ENCODE peak calls at places on chromosomes 6 and 20, in ten cellular contexts. C is thoracic aorta, Q is OCI-LY7, V is left ventricle myocardium inferior, T is H9, O is HCT116, J is GM12878, B is kidney, Z is colonic mucosa, U is tibial artery. D is an unnamed sample. For H3K4me1, the result is how much of the 10 kb centered on the place peaks cover.

GRCh38 chr20:38460040-38460623 is 12.5 kb upstream of the RALGAPB start:
- DNase-seq in C (no peak), Q (no peak), V (no peak), T (no peak), O (peak), J (no peak), B (no peak), Z (peak), U (no peak), D (peak)

GRCh38 chr6:14141531-14141930 is 24.0 kb downstream of the CD83 start:
- DNase-seq in C (no peak), Q (no peak), V (no peak), T (no peak), O (no peak), J (no peak), B (no peak), Z (no peak), U (no peak), D (no peak)

GRCh38 chr6:134249759-134250602 is 67.9 kb downstream of the SGK1 start:
- DNase-seq in C (no peak), Q (no peak), V (no peak), T (no peak), O (no peak), J (no peak), B (no peak), Z (no peak), U (no peak), D (no peak)

GRCh38 chr6:11428895-11429294 is 108.7 kb upstream of the TMEM170B start:
- DNase-seq in C (no peak), Q (peak), V (no peak), T (no peak), O (no peak), J (peak), B (no peak), Z (no peak), U (no peak), D (peak)

GRCh38 chr6:146154197-146154596 is 125.3 kb downstream of the GRM1 start:
- DNase-seq in C (no peak), Q (no peak), V (no peak), T (peak), O (no peak), J (no peak), B (no peak), Z (no peak), U (no peak), D (no peak)

GRCh38 chr20:50496773-50497375 is 13.3 kb upstream of the PTPN1 start:
- DNase-seq in C (no peak), Q (no peak), V (no peak), T (no peak), O (no peak), J (no peak), B (no peak), Z (no peak), U (no peak), D (peak)

GRCh38 chr6:11604215-11604614 is 66.7 kb downstream of the TMEM170B start:
- DNase-seq in C (no peak), Q (no peak), V (no peak), T (no peak), O (no peak), J (no peak), B (no peak), Z (no peak), U (no peak), D (no peak)

GRCh38 chr6:107244742-107245470 is 129.6 kb upstream of the BEND3 start:
- DNase-seq in C (no peak), Q (no peak), V (no peak), T (no peak), O (no peak), J (no peak), B (no peak), Z (no peak), U (no peak), D (no peak)

GRCh38 chr6:159608961-159609673 is 83.9 kb downstream of the SOD2 start:
- DNase-seq in C (no peak), Q (peak), V (no peak), T (peak), O (peak), J (no peak), B (no peak), Z (no peak), U (no peak), D (no peak)

GRCh38 chr20:8067082-8067481 is 47.5 kb upstream of the TMX4 start:
- DNase-seq in C (no peak), Q (no peak), V (no peak), T (no peak), O (no peak), J (no peak), B (no peak), Z (no peak), U (no peak), D (no peak)

GRCh38 chr6:132410840-132411239 is 9.6 kb upstream of the MOXD1 start:
- DNase-seq in C (no peak), Q (no peak), V (no peak), T (no peak), O (no peak), J (no peak), B (no peak), Z (no peak), U (no peak), D (no peak)

GRCh38 chr6:7996538-7997225 is 67.5 kb downstream of the BLOC1S5 start:
- DNase-seq in C (no peak), Q (no peak), V (no peak), T (no peak), O (no peak), J (no peak), B (no peak), Z (no peak), U (no peak), D (no peak)

GRCh38 chr6:444653-445275 is 53.2 kb downstream of the IRF4 start:
- DNase-seq in C (no peak), Q (no peak), V (no peak), T (peak), O (no peak), J (no peak), B (no peak), Z (no peak), U (peak), D (no peak)

GRCh38 chr6:42045538-42046460 is 4.5 kb upstream of the TAF8 start:
- DNase-seq in C (peak), Q (peak), V (peak), T (peak), O (peak), J (peak), B (peak), Z (peak), U (peak), D (peak)

DNA sequence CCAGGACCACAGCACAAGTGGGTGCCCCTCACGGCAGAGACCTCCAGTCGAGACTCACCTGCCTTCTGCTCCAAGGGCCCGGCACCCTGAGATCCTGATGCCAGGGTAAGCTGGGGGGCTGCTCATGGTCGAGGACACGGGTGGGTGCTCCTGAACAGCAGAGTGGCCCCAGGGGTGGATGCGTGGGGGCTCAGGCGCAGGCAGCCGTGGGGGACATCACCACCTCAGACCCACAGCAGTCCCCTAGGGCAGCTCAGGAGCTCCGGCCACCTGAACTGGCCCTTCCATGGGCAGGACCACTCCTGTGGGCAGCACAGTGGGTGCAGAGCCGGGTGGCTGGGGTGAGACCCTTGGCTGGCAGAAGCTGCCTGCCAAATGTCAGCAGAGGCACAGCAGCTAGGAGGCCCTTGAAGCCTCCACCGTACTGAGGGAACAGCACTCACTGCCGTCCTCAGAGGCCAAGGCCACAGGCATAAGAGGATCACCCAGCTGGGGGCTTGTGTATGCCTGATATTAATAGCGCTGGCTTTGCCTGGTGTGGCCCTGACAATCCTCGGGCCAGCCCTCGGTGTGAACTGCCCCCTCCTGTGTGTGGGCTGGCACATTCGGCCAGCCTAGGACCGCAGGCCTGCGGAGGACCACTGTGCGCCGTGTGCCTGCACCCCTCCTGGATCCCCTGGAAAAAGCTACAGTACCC is 5.4 kb downstream of the UCKL1 start:
- DNase-seq in C (no peak), Q (no peak), V (peak), T (no peak), O (no peak), J (no peak), B (peak), Z (no peak), U (no peak), D (no peak)
- H3K4me1 ChIP-seq in C (under half), Q (under half), V (half or more), T (under half), O (under half), J (under half), B (half or more), Z (under half), U (half or more), D (under half)

GRCh38 chr6:34359438-34360158 is 32.9 kb downstream of the NUDT3 start:
- DNase-seq in C (no peak), Q (no peak), V (no peak), T (no peak), O (no peak), J (no peak), B (no peak), Z (no peak), U (no peak), D (no peak)
- H3K4me1 ChIP-seq in C (under half), Q (under half), V (half or more), T (under half), O (under half), J (under half), B (under half), Z (under half), U (under half), D (under half)

GRCh38 chr6:163435013-163435412 is 20.5 kb downstream of the QKI start:
- DNase-seq in C (no peak), Q (no peak), V (no peak), T (no peak), O (no peak), J (no peak), B (no peak), Z (no peak), U (no peak), D (no peak)

GRCh38 chr6:163437466-163437865 is 22.9 kb downstream of the QKI start:
- DNase-seq in C (no peak), Q (no peak), V (no peak), T (no peak), O (no peak), J (no peak), B (no peak), Z (no peak), U (no peak), D (no peak)

GRCh38 chr6:163438298-163438939 is 23.9 kb downstream of the QKI start:
- DNase-seq in C (no peak), Q (no peak), V (no peak), T (no peak), O (no peak), J (no peak), B (no peak), Z (no peak), U (no peak), D (no peak)

GRCh38 chr6:163438940-163439335 is 24.4 kb downstream of the QKI start:
- DNase-seq in C (no peak), Q (no peak), V (peak), T (no peak), O (no peak), J (no peak), B (peak), Z (no peak), U (no peak), D (no peak)

GRCh38 chr6:163436843-163437242 is 22.3 kb downstream of the QKI start:
- DNase-seq in C (no peak), Q (no peak), V (no peak), T (no peak), O (no peak), J (no peak), B (no peak), Z (no peak), U (no peak), D (no peak)
- H3K4me1 ChIP-seq in C (half or more), Q (under half), V (half or more), T (under half), O (under half), J (under half), B (under half), Z (under half), U (under half), D (under half)

GRCh38 chr6:150272976-150273315 is 95.9 kb upstream of the IYD start:
- DNase-seq in C (no peak), Q (no peak), V (no peak), T (no peak), O (no peak), J (no peak), B (no peak), Z (no peak), U (no peak), D (no peak)

GRCh38 chr6:150271172-150271500 is 97.7 kb upstream of the IYD start:
- DNase-seq in C (no peak), Q (no peak), V (no peak), T (no peak), O (no peak), J (no peak), B (no peak), Z (no peak), U (no peak), D (no peak)

GRCh38 chr6:150270330-150271052 is 98.3 kb upstream of the IYD start:
- DNase-seq in C (no peak), Q (peak), V (no peak), T (no peak), O (no peak), J (no peak), B (no peak), Z (no peak), U (no peak), D (no peak)

GRCh38 chr6:150272264-150272975 is 96.4 kb upstream of the IYD start:
- DNase-seq in C (no peak), Q (no peak), V (no peak), T (no peak), O (no peak), J (no peak), B (no peak), Z (no peak), U (no peak), D (no peak)

GRCh38 chr6:150271501-150272263 is 97.1 kb upstream of the IYD start:
- DNase-seq in C (no peak), Q (no peak), V (no peak), T (no peak), O (no peak), J (no peak), B (no peak), Z (no peak), U (no peak), D (no peak)
- H3K4me1 ChIP-seq in C (under half), Q (half or more), V (under half), T (under half), O (under half), J (under half), B (under half), Z (under half), U (under half), D (under half)

DNA sequence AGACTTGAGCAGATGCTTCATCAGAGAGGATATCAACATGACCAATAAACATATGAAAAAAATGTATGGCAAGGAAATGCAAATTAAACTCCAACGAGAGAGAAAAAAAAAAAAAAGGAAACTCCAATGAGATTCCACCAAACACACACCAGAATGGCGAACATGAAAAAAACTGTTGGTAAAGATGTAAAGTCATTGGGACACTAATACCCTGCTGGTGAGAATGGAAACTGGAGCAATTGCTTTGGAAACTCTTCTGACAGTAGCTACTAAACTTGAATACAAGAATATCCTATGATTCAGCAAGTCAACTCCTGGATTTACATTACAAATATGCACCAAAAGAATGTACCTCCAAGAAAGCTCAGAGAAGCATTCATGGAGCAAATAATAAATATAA is 260.7 kb upstream of the ECI2 start:
- DNase-seq in C (no peak), Q (no peak), V (no peak), T (no peak), O (no peak), J (no peak), B (no peak), Z (no peak), U (no peak), D (no peak)
- H3K4me1 ChIP-seq in C (under half), Q (under half), V (under half), T (under half), O (under half), J (under half), B (under half), Z (under half), U (under half), D (under half)

D was measured in PC-9.